ENCODE peak calls at places on chromosomes 16 and 17, in ten cellular contexts. I is heart left ventricle; D is esophagus muscularis mucosa; L is tibial artery; Y is CD8-positive, alpha-beta T cell; X is thoracic aorta; Z is psoas muscle; N is H1; B is CD4-positive, alpha-beta memory T cell; G is stomach. M is an unnamed sample.

GRCh38 chr17:17495448-17496188 is 577 bp downstream of the RASD1 start:
- DNase-seq in I (no peak), D (no peak), L (peak; percentile 37), Y (peak; percentile 27), X (no peak), Z (peak; percentile 73), N (peak; percentile 67), B (peak; percentile 30), G (no peak), M (no peak)

GRCh38 chr16:12580809-12581208 is 222.9 kb downstream of the CPPED1 start:
- DNase-seq in I (no peak), D (no peak), L (no peak), Y (no peak), X (no peak), Z (no peak), N (no peak), B (no peak), G (no peak), M (no peak)

GRCh38 chr17:66542967-66543525 is 240.6 kb downstream of the PRKCA start:
- DNase-seq in I (no peak), D (no peak), L (no peak), Y (no peak), X (no peak), Z (no peak), N (no peak), B (no peak), G (no peak), M (no peak)

GRCh38 chr17:54860617-54861468 is 39.8 kb upstream of the TOM1L1 start:
- DNase-seq in I (no peak), D (no peak), L (no peak), Y (no peak), X (no peak), Z (no peak), N (no peak), B (no peak), G (no peak), M (no peak)

GRCh38 chr17:72661093-72661944 is 431.2 kb downstream of the SLC39A11 start:
- DNase-seq in I (no peak), D (no peak), L (no peak), Y (no peak), X (no peak), Z (no peak), N (no peak), B (no peak), G (no peak), M (no peak)

GRCh38 chr17:74957935-74958549 is 14.5 kb downstream of the HID1 start:
- DNase-seq in I (peak; percentile 74), D (no peak), L (peak; percentile 63), Y (peak; percentile 69), X (peak; percentile 40), Z (peak; percentile 83), N (peak; percentile 100), B (peak; percentile 63), G (peak; percentile 81), M (peak; percentile 71)

GRCh38 chr16:1505073-1505844 is 12.1 kb downstream of the TELO2 start:
- DNase-seq in I (no peak), D (no peak), L (no peak), Y (no peak), X (no peak), Z (peak; percentile 50), N (no peak), B (no peak), G (no peak), M (no peak)

GRCh38 chr17:77840576-77841160 is 117.8 kb upstream of the TNRC6C start:
- DNase-seq in I (no peak), D (no peak), L (no peak), Y (no peak), X (no peak), Z (peak; percentile 33), N (no peak), B (no peak), G (no peak), M (no peak)

GRCh38 chr17:27384261-27384701 is 72.0 kb upstream of the KSR1 start:
- DNase-seq in I (peak; percentile 72), D (no peak), L (peak; percentile 71), Y (no peak), X (peak; percentile 69), Z (peak; percentile 82), N (no peak), B (no peak), G (peak; percentile 63), M (no peak)

DNA sequence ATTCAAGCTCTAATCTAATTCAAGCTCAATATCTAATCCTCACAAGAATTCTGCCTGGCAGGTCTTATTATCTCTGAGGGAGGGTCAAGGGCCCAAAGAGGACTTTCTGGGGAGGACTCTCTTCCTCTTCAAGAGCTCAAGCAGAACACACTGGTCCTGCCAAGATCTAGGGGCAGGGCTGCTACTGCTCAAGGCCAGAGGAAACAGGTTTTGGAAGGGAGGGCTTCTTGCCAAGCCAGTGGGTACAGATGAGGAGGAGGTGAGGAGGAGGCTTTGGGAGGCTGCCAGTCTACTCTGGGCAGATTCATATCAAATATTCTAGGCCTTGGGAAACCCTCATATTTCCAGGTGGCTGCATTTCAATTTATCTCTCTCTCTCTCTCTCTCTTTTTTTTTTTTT is 51.8 kb upstream of the IL34 start:
- DNase-seq in I (peak; percentile 50), D (no peak), L (peak; percentile 68), Y (no peak), X (no peak), Z (peak; percentile 55), N (no peak), B (no peak), G (peak; percentile 35), M (no peak)
- H3K4me1 ChIP-seq in I (peaks cover 27% of the 10 kb centered on the region), D (peaks cover 32% of the 10 kb centered on the region), L (peaks cover 37% of the 10 kb centered on the region), Y (no peaks in the 10 kb centered on the region), X (peaks cover 33% of the 10 kb centered on the region), Z (no peaks in the 10 kb centered on the region), N (peaks cover 3% of the 10 kb centered on the region), B (no peaks in the 10 kb centered on the region), G (peaks cover 24% of the 10 kb centered on the region), M (no peaks in the 10 kb centered on the region)

GRCh38 chr16:68665501-68665900 is 20.4 kb downstream of the CDH3 start:
- DNase-seq in I (no peak), D (no peak), L (no peak), Y (no peak), X (no peak), Z (no peak), N (no peak), B (no peak), G (no peak), M (no peak)
- H3K9me3 ChIP-seq in I (no peaks in the 10 kb centered on the region), D (no peaks in the 10 kb centered on the region), L (no peaks in the 10 kb centered on the region), Y (no peaks in the 10 kb centered on the region), X (no peaks in the 10 kb centered on the region), Z (no peaks in the 10 kb centered on the region), N (no peaks in the 10 kb centered on the region), B (no peaks in the 10 kb centered on the region), G (no peaks in the 10 kb centered on the region), M (no peaks in the 10 kb centered on the region)

DNA sequence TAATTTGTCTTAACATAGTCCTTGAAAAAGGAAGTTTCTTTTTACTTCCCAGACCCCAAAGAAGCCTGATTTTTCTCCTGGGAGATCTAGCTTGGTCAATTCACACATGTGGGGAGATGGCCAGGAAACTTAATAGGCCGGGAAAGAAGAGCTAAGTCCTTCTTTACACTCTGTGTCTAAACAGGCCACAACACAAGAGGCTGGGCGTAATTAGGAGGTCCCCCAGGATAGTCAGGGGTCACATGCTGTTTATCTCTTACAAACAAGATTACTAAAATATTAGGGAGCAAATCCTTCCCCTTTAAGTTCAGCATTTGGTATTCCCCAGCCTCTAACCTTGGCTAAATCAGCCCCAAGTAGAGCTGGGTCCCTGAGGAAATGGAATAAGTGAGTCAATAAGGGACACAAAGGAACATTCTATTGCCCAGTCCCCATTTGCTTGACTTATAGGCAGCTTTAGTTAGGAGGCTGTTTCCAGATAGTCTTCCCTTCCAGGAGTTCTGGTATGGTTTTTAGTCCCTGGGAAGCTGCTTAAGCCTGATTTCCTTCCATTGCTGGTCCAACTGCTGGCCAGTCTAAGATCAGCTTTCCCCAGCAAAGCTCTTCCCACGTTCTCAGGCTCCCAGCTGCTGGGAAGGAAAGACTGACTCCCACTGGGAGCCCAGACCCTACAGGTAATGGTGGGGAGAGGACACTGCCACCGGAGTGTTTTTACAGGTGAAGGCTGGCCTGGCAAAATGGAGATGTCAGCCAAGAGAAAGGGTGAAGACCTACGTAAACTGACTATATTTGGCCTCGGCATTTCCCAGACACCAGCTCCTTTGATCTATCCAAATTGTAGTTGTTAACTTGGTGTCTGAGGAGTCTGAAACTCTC is 14.1 kb upstream of the HOXB9 start:
- DNase-seq in I (no peak), D (no peak), L (no peak), Y (no peak), X (no peak), Z (no peak), N (no peak), B (no peak), G (no peak), M (no peak)
- H3K27ac ChIP-seq in I (no peak overlapping the region), D (no peak overlapping the region), L (no peak overlapping the region), Y (no peak overlapping the region), X (no peak overlapping the region), Z (no peak overlapping the region), N (no peak overlapping the region), B (no peak overlapping the region), G (no peak overlapping the region), M (no peak overlapping the region)

GRCh38 chr17:2054740-2055493 is at the start of gene HIC1:
- DNase-seq in I (peak; percentile 84), D (peak; percentile 94), L (peak; percentile 74), Y (peak; percentile 70), X (no peak), Z (peak; percentile 90), N (peak; percentile 90), B (peak; percentile 83), G (peak; percentile 79), M (peak; percentile 79)

GRCh38 chr17:2055494-2056220 is 754 bp downstream of the HIC1 start:
- DNase-seq in I (peak; percentile 73), D (no peak), L (no peak), Y (peak; percentile 52), X (no peak), Z (peak; percentile 67), N (no peak), B (peak; percentile 39), G (no peak), M (no peak)

GRCh38 chr17:2057130-2057713 is 2.3 kb downstream of the HIC1 start:
- DNase-seq in I (no peak), D (no peak), L (no peak), Y (no peak), X (no peak), Z (no peak), N (peak; percentile 64), B (no peak), G (no peak), M (no peak)

GRCh38 chr17:2057714-2058520 is 3.0 kb downstream of the HIC1 start:
- DNase-seq in I (no peak), D (no peak), L (no peak), Y (no peak), X (no peak), Z (peak; percentile 56), N (peak; percentile 70), B (peak; percentile 39), G (no peak), M (peak; percentile 40)

DNA sequence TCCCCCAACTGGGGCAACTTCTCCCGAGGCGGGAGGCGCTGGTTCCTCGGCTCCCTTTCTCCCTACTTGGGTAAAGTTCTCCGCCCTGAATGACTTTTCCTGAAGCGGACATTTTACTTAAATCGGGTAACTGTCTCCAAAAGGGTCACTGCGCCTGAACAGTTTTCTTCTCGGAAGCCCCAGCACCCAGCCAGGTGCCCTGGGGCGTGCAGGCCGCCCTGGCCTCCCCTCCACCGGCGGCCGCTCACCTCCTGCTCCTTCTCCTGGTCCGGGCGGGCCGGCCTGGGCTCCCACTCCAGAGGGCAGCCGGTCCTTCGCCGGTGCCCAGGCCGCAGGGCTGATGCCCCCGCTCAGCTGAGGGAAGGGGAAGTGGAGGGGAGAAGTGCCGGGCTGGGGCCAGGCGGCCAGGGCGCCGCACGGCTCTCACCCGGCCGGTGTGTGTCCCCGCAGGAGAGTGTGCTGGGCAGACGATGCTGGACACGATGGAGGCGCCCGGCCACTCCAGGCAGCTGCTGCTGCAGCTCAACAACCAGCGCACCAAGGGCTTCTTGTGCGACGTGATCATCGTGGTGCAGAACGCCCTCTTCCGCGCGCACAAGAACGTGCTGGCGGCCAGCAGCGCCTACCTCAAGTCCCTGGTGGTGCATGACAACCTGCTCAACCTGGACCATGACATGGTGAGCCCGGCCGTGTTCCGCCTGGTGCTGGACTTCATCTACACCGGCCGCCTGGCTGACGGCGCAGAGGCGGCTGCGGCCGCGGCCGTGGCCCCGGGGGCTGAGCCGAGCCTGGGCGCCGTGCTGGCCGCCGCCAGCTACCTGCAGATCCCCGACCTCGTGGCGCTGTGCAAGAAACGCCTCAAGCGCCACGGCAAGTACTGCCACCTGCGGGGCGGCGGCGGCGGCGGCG is 1.6 kb downstream of the HIC1 start:
- DNase-seq in I (no peak), D (peak; percentile 91), L (no peak), Y (peak; percentile 63), X (no peak), Z (peak; percentile 66), N (peak; percentile 68), B (peak; percentile 72), G (no peak), M (peak; percentile 59)
- H3K4me1 ChIP-seq in I (peaks cover 61% of the 10 kb centered on the region), D (peaks cover 88% of the 10 kb centered on the region), L (peaks cover 21% of the 10 kb centered on the region), Y (peaks cover 54% of the 10 kb centered on the region), X (peaks cover 12% of the 10 kb centered on the region), Z (peaks cover 6% of the 10 kb centered on the region), N (peaks cover 9% of the 10 kb centered on the region), B (peaks cover 27% of the 10 kb centered on the region), G (peaks cover 91% of the 10 kb centered on the region), M (peaks cover 18% of the 10 kb centered on the region)

M was measured in CD8-positive, alpha-beta memory T cell.